ENCODE peak calls at places on chromosomes 4 and X, in eight cellular contexts. R, H, A, S, N, C, B and Y are unnamed samples.

GRCh38 chr4:156778606-156779005 is 193.0 kb downstream of the PDGFC start:
- DNase-seq in R (peak; percentile 32), B (no peak), C (no peak), H (peak; percentile 80), N (no peak), A (no peak), S (no peak), Y (no peak)

GRCh38 chrX:1072637-1073377 is 139.6 kb downstream of the CRLF2 start:
- DNase-seq in N (peak; percentile 14), B (no peak), S (no peak), H (no peak), R (no peak), A (no peak), C (no peak), Y (no peak)

GRCh38 chr4:88599298-88599697 is 7.0 kb downstream of the HERC3 start:
- DNase-seq in B (no peak), R (peak; percentile 16), N (no peak), A (no peak), C (no peak), S (no peak), H (peak; percentile 41), Y (no peak)

GRCh38 chr4:39697740-39698423 is at the start of gene UBE2K:
- DNase-seq in S (peak; percentile 69), R (peak; percentile 81), B (peak; percentile 91), H (peak; percentile 94), C (peak; percentile 84), A (peak; percentile 97), N (peak; percentile 90), Y (peak; percentile 89)

GRCh38 chr4:2935762-2936743 is 27.2 kb downstream of the NOP14 start:
- DNase-seq in S (no peak), B (no peak), N (no peak), H (peak; percentile 33), A (peak; percentile 67), R (peak; percentile 40), C (peak; percentile 78), Y (no peak)

GRCh38 chr4:128700659-128701350 is 108.7 kb upstream of the JADE1 start:
- DNase-seq in N (no peak), A (no peak), S (no peak), H (no peak), B (no peak), C (no peak), R (no peak), Y (no peak)

GRCh38 chr4:107391630-107392028 is 328.4 kb downstream of the PAPSS1 start:
- DNase-seq in H (no peak), N (no peak), A (no peak), C (no peak), R (no peak), S (no peak), B (no peak), Y (no peak)

GRCh38 chr4:141560056-141560455 is 76.3 kb upstream of the IL15 start:
- DNase-seq in R (no peak), N (no peak), C (no peak), S (no peak), A (no peak), H (no peak), B (no peak), Y (no peak)

GRCh38 chrX:100296183-100296753 is 113.8 kb downstream of the PCDH19 start:
- DNase-seq in H (no peak), S (no peak), B (no peak), N (no peak), R (no peak), A (peak; percentile 51), C (no peak), Y (no peak)

GRCh38 chr4:99293357-99293756 is 2.6 kb upstream of the ADH1A start:
- DNase-seq in B (no peak), C (no peak), S (no peak), R (no peak), A (no peak), N (no peak), H (no peak), Y (no peak)

GRCh38 chr4:1720163-1720983 is 750 bp downstream of the TMEM129 start:
- DNase-seq in B (peak; percentile 56), R (no peak), S (no peak), N (peak; percentile 67), C (peak; percentile 41), H (peak; percentile 53), A (peak; percentile 86), Y (peak; percentile 51)

GRCh38 chr4:26821677-26822503 is 38.8 kb upstream of the STIM2 start:
- DNase-seq in C (no peak), B (no peak), N (peak; percentile 10), S (no peak), H (no peak), R (peak; percentile 27), A (no peak), Y (no peak)

GRCh38 chr4:77586953-77587383 is 18.7 kb upstream of the CXCL13 start:
- DNase-seq in B (no peak), N (no peak), R (peak; percentile 12), A (no peak), S (no peak), H (peak; percentile 60), C (peak; percentile 58), Y (peak; percentile 21)

GRCh38 chr4:117085185-117085701 is at the start of gene TRAM1L1:
- DNase-seq in N (no peak), S (peak; percentile 47), R (peak; percentile 61), C (no peak), A (peak; percentile 86), H (peak; percentile 73), B (peak; percentile 64), Y (no peak)